ENCODE peak calls at places on chromosomes 3 and 15, in five cellular contexts. J is HL-60; E is cardiac muscle cell; H is stimulated activated naive B cell treated with anti-CD40 and anti-IgM and Interleukin-4, amounts not matched to agents 10 μg/mL and 1 μg/mL and 100 μg/mL, for 72 hours; Z is RPMI8226. U is an unnamed sample.

GRCh38 chr3:83928391-83928790 is 1030.4 kb upstream of the CADM2 start:
- DNase-seq in J (no peak), E (peak), H (no peak), Z (peak), U (no peak)

GRCh38 chr3:177058647-177059046 is 138.6 kb downstream of the TBL1XR1 start:
- DNase-seq in J (no peak), E (no peak), H (no peak), Z (no peak), U (no peak)

GRCh38 chr3:183816681-183817080 is 8.7 kb downstream of the MAP6D1 start:
- DNase-seq in J (no peak), E (no peak), H (no peak), Z (no peak), U (no peak)

GRCh38 chr3:10142707-10143560 is 1.4 kb downstream of the VHL start:
- DNase-seq in J (no peak), E (no peak), H (no peak), Z (peak), U (no peak)

GRCh38 chr3:96813134-96813819 is 1.1 kb upstream of the EPHA6 start:
- DNase-seq in J (peak), E (peak), H (peak), Z (peak), U (peak)

GRCh38 chr3:152225176-152225575 is 43.6 kb upstream of the MBNL1 start:
- DNase-seq in J (no peak), E (no peak), H (no peak), Z (no peak), U (no peak)

GRCh38 chr15:75947117-75947516 is 43.4 kb downstream of the FBXO22 start:
- DNase-seq in J (no peak), E (no peak), H (no peak), Z (no peak), U (peak)

GRCh38 chr3:67654832-67655152 is 380 bp upstream of the SUCLG2 start:
- DNase-seq in J (no peak), E (no peak), H (no peak), Z (no peak), U (no peak)

GRCh38 chr15:71532994-71533393 is 277.4 kb upstream of the NR2E3 start:
- DNase-seq in J (peak), E (peak), H (no peak), Z (peak), U (peak)

GRCh38 chr3:52277071-52277964 is 1.1 kb downstream of the WDR82 start:
- DNase-seq in J (no peak), E (peak), H (peak), Z (peak), U (no peak)

GRCh38 chr3:134929976-134930375 is 134.9 kb downstream of the EPHB1 start:
- DNase-seq in J (no peak), E (no peak), H (no peak), Z (no peak), U (no peak)

GRCh38 chr3:15476378-15476777 is 45.1 kb downstream of the COLQ start:
- DNase-seq in J (no peak), E (no peak), H (no peak), Z (no peak), U (no peak)

GRCh38 chr3:100438623-100438974 is 37.3 kb downstream of the LNP1 start:
- DNase-seq in J (no peak), E (no peak), H (no peak), Z (no peak), U (no peak)

GRCh38 chr3:3998140-3998977 is 199.1 kb downstream of the LRRN1 start:
- DNase-seq in J (peak), E (peak), H (peak), Z (peak), U (no peak)

GRCh38 chr15:35060591-35060990 is 24.5 kb downstream of the NANOGP8 start:
- DNase-seq in J (no peak), E (no peak), H (no peak), Z (no peak), U (no peak)

GRCh38 chr3:52495777-52496602 is 852 bp downstream of the STAB1 start:
- DNase-seq in J (no peak), E (no peak), H (no peak), Z (no peak), U (peak)

GRCh38 chr15:98899266-98900021 is 108.1 kb downstream of the PGPEP1L start:
- DNase-seq in J (peak), E (no peak), H (no peak), Z (no peak), U (no peak)

GRCh38 chr3:152583913-152584312 is 251.0 kb upstream of the P2RY1 start:
- DNase-seq in J (no peak), E (no peak), H (no peak), Z (no peak), U (no peak)

U was measured in HS-5.